ENCODE peak calls at places on chromosome 16, in eight cellular contexts. B is neural progenitor cell, I is HCT116, H is IMR-90, R is fibroblast of lung, U is A549, G is astrocyte, P is PC-9. N is an unnamed sample.

GRCh38 chr16:23330161-23330560 is 28.1 kb downstream of the SCNN1B start:
- DNase-seq in B (no peak), I (no peak), H (no peak), R (no peak), U (no peak), G (no peak), P (no peak), N (no peak)

GRCh38 chr16:86288716-86289294 is 221.5 kb upstream of the FOXF1 start:
- DNase-seq in B (peak), I (no peak), H (no peak), R (no peak), U (no peak), G (no peak), P (no peak), N (peak)

GRCh38 chr16:83137326-83137770 is 510.6 kb downstream of the CDH13 start:
- DNase-seq in B (peak), I (no peak), H (peak), R (peak), U (peak), G (peak), P (no peak), N (no peak)

GRCh38 chr16:69448470-69449193 is 24.2 kb downstream of the CYB5B start:
- DNase-seq in B (no peak), I (no peak), H (peak), R (peak), U (peak), G (peak), P (no peak), N (no peak)

GRCh38 chr16:81608515-81609209 is 164.1 kb downstream of the CMIP start:
- DNase-seq in B (peak), I (no peak), H (peak), R (peak), U (no peak), G (peak), P (no peak), N (no peak)

GRCh38 chr16:74738816-74739215 is 35.8 kb downstream of the FA2H start:
- DNase-seq in B (no peak), I (no peak), H (no peak), R (no peak), U (no peak), G (no peak), P (no peak), N (no peak)

GRCh38 chr16:56319391-56319790 is 106.0 kb downstream of the AMFR start:
- DNase-seq in B (no peak), I (no peak), H (no peak), R (no peak), U (no peak), G (no peak), P (no peak), N (no peak)

GRCh38 chr16:50445603-50446250 is 76.9 kb upstream of the BRD7 start:
- DNase-seq in B (no peak), I (no peak), H (no peak), R (no peak), U (no peak), G (no peak), P (no peak), N (peak)

GRCh38 chr16:87705780-87706277 is 60.0 kb downstream of the KLHDC4 start:
- DNase-seq in B (peak), I (no peak), H (no peak), R (no peak), U (no peak), G (no peak), P (no peak), N (no peak)

GRCh38 chr16:19095699-19096098 is 18.1 kb upstream of the ITPRIPL2 start:
- DNase-seq in B (no peak), I (peak), H (no peak), R (peak), U (peak), G (no peak), P (peak), N (peak)

GRCh38 chr16:79602615-79603014 is 2.1 kb upstream of the MAF start:
- DNase-seq in B (no peak), I (no peak), H (no peak), R (no peak), U (no peak), G (no peak), P (no peak), N (no peak)

GRCh38 chr16:79607587-79607986 is 7.0 kb upstream of the MAF start:
- DNase-seq in B (no peak), I (no peak), H (peak), R (peak), U (peak), G (peak), P (no peak), N (no peak)

GRCh38 chr16:79608976-79609375 is 8.4 kb upstream of the MAF start:
- DNase-seq in B (no peak), I (no peak), H (no peak), R (no peak), U (no peak), G (no peak), P (no peak), N (no peak)

GRCh38 chr16:79609861-79610260 is 9.3 kb upstream of the MAF start:
- DNase-seq in B (no peak), I (no peak), H (no peak), R (no peak), U (no peak), G (no peak), P (no peak), N (no peak)

GRCh38 chr16:79605999-79606398 is 5.5 kb upstream of the MAF start:
- DNase-seq in B (peak), I (no peak), H (no peak), R (peak), U (peak), G (peak), P (no peak), N (peak)
- H3K4me2 ChIP-seq in B (no peak), I (no peak), H (no peak), R (no peak), U (peak), G (peak), P (no peak), N (no peak)

DNA sequence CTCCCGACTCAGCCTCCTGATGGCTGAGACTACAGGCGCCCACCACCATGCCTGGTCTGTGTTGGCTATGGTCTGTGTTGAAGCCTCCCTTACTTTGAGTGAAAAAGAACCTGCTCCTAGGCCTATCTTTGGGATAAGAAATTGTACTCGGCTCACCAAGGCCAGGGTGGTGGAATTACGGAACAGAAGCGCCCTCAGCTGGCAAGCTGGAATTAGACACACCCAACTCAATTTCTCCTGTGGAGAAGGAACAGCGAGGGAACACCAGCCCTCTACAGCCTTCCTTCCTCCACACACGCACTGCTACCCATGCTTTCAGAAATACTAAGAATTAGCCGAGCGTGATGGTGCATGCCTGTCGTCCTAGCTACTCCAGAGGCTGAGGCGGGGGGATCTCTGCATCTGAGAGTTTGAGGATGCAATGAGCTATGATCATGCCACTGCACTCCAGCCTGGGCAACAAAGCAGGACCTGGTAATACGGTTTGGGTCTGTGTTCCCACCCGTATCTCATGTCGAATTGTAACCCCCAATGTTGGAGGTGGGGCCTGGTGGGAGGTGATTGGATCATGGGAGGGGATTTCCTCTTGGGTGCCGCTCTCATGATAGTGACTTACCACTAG is 40.1 kb upstream of the RBBP6 start:
- DNase-seq in B (peak), I (peak), H (peak), R (no peak), U (peak), G (no peak), P (no peak), N (peak)
- TF ChIP-seq CTCF in B (peak), I (peak), H (peak), R (peak), U (peak), G (peak), P (peak), N (peak)

GRCh38 chr16:2968368-2968737 is 795 bp upstream of the PAQR4 start:
- DNase-seq in B (no peak), I (peak), H (no peak), R (no peak), U (no peak), G (no peak), P (no peak), N (peak)
- H3K4me3 ChIP-seq in B (peak), I (peak), H (no peak), R (no peak), U (peak), G (no peak), P (peak), N (peak)

DNA sequence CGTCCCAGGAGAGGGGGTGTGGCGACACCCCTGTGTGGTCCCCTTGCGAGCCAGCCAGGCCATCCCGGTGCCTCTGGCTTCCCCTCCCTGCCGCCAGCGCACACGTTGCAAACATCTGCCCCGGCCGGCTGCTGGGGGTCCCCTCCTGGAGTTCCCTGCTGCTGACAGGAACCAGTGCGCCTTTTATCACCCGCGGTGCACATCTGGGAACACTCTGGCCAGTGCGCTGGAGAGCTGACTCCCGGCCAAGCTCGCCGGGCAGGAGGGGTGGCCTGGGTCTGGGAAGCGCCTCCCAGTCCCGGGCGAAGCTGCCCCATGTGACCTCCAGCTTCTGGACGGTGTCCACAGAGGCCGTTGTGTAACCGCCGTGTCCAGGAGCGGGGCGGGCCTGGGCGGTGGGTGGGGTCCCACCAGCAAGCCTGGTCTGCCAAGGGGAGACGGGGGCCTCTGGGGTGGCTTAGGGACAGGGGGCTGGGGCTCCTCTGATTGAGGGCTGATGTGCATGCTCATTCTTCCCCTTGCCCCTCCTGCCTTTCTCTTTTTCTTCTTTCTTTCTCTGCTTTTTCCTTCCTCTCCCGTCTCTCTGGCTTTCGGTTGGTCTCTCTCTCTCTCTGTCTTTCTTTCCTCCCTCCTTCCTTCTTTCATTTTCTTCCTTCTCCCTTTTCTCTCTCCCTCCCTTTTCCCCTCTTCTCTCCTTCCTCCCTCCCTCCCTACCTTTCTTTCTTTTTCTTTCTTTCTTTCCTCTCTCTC is 25.2 kb upstream of the CIBAR2 start:
- DNase-seq in B (peak), I (no peak), H (peak), R (peak), U (peak), G (peak), P (peak), N (no peak)
- H3K4me2 ChIP-seq in B (no peak), I (no peak), H (peak), R (peak), U (peak), G (peak), P (peak), N (no peak)

GRCh38 chr16:11699234-11699894 is 31.1 kb downstream of the SNN start:
- DNase-seq in B (no peak), I (no peak), H (no peak), R (no peak), U (no peak), G (no peak), P (no peak), N (no peak)

GRCh38 chr16:11700264-11701029 is 32.2 kb downstream of the SNN start:
- DNase-seq in B (no peak), I (no peak), H (peak), R (no peak), U (no peak), G (no peak), P (peak), N (no peak)

GRCh38 chr16:11696266-11697012 is 28.2 kb downstream of the SNN start:
- DNase-seq in B (no peak), I (no peak), H (no peak), R (no peak), U (no peak), G (no peak), P (no peak), N (no peak)

GRCh38 chr16:11697319-11697718 is 29.1 kb downstream of the SNN start:
- DNase-seq in B (no peak), I (no peak), H (no peak), R (no peak), U (no peak), G (no peak), P (no peak), N (no peak)

DNA sequence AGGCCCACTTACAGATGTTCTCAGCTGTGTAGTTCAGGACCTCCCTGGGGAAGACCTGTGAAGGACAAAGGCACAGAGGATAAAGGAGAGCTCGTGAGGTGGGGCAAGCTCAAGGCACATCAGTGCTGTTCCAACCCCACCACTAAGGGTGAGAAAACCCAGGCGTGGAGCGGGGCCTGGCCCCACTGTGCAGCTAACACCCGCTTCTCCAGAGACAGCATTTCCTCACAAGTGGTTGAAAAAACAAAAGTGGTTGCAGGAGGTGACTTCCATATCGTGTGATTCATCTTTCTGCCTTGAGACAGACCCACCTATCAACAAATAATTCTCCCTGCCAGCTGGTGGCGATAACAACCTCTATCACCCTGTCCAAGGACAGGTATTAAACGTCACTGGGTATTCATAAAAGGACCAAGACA is 30.0 kb downstream of the SNN start:
- DNase-seq in B (no peak), I (no peak), H (peak), R (peak), U (no peak), G (no peak), P (no peak), N (no peak)
- TF ChIP-seq CTCF in B (no peak), I (peak), H (peak), R (no peak), U (peak), G (peak), P (no peak), N (peak)

DNA sequence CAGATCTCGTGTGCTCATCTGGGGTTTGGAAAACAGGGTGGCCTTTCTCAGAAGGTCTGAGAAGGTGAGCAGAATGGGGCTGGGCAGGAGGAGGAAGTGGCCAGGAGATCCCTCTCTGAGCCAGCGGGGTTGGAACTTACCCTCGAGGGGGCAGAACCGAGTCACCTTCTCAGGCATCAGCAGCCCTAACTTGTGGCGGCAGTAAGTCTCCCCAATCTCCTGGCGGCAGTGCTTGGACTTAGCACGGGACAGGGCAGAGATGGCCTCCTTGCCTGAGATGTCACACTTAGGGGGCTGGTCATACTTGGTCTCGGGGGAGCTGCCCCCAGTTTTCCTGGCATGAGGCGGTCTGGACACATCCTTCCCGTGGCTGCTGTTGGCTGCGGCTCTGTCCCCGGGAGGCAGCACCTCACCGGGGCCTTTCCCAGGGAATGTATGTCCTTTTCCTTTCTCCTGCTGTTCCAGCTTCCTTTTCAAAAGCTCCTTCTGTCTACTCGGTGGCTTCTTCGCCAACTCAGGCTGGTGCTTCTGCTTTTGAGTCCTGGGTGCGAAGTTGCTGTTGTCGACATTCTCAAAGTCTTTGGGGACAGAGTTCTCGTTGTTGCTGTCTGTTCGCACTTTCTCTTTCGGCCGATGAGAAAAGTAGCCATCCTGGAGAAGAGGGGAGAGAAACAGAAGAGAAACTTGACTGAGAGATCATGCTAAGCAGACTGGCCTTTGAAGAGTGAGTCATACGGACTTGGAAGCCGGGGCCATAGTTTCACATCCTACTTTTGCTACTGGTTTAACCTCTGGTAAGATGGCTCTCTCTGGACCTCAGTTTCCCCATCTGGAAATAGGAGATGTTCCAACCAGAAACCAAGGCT is 211.7 kb downstream of the XYLT1 start:
- DNase-seq in B (no peak), I (no peak), H (peak), R (no peak), U (peak), G (no peak), P (no peak), N (peak)
- H3K4me3 ChIP-seq in B (no peak), I (no peak), H (no peak), R (no peak), U (no peak), G (no peak), P (no peak), N (no peak)